ENCODE peak calls at places on chromosomes 2 and 18, in nine cellular contexts. One of them, this sample, is unnamed.

GRCh38 chr2:1551905-1552304 is 138.6 kb downstream of the TPO start:
- DNase-seq in activated T-cell treated with anti-CD3 and anti-CD28 coated beads for 1 hour: no peak
- DNase-seq in LoVo: no peak
- DNase-seq in MM.1S: no peak
- DNase-seq in MV-4-11: no peak
- DNase-seq in NCI-H1105 treated with DMSO at 0.1 percent for 48 hours: no peak
- DNase-seq in stimulated activated CD4-positive, alpha-beta T cell treated with anti-CD3 and anti-CD28 coated beads, Interleukin-1b, Interleukin-23, amount 100 ng/mL, for 1 hour: no peak
- DNase-seq in K562: no peak
- DNase-seq in stimulated activated CD8-positive, alpha-beta memory T cell treated with anti-CD3 and anti-CD28 coated beads, Interleukin-7, amount 100 ng/mL, for 48 hours: no peak
- DNase-seq in this sample: no peak

GRCh38 chr2:235468978-235469694 is 24.7 kb upstream of the AGAP1 start:
- DNase-seq in activated T-cell treated with anti-CD3 and anti-CD28 coated beads for 1 hour: no peak
- DNase-seq in LoVo: peak
- DNase-seq in MM.1S: no peak
- DNase-seq in MV-4-11: no peak
- DNase-seq in NCI-H1105 treated with DMSO at 0.1 percent for 48 hours: no peak
- DNase-seq in stimulated activated CD4-positive, alpha-beta T cell treated with anti-CD3 and anti-CD28 coated beads, Interleukin-1b, Interleukin-23, amount 100 ng/mL, for 1 hour: no peak
- DNase-seq in K562: no peak
- DNase-seq in stimulated activated CD8-positive, alpha-beta memory T cell treated with anti-CD3 and anti-CD28 coated beads, Interleukin-7, amount 100 ng/mL, for 48 hours: no peak
- DNase-seq in this sample: no peak

GRCh38 chr18:63992751-63993150 is 22.9 kb downstream of the SERPINB8 start:
- DNase-seq in activated T-cell treated with anti-CD3 and anti-CD28 coated beads for 1 hour: no peak
- DNase-seq in LoVo: no peak
- DNase-seq in MM.1S: no peak
- DNase-seq in MV-4-11: no peak
- DNase-seq in NCI-H1105 treated with DMSO at 0.1 percent for 48 hours: no peak
- DNase-seq in stimulated activated CD4-positive, alpha-beta T cell treated with anti-CD3 and anti-CD28 coated beads, Interleukin-1b, Interleukin-23, amount 100 ng/mL, for 1 hour: no peak
- DNase-seq in K562: no peak
- DNase-seq in stimulated activated CD8-positive, alpha-beta memory T cell treated with anti-CD3 and anti-CD28 coated beads, Interleukin-7, amount 100 ng/mL, for 48 hours: no peak
- DNase-seq in this sample: no peak

GRCh38 chr2:1051075-1051474 is 100.4 kb downstream of the SNTG2 start:
- DNase-seq in activated T-cell treated with anti-CD3 and anti-CD28 coated beads for 1 hour: no peak
- DNase-seq in LoVo: no peak
- DNase-seq in MM.1S: no peak
- DNase-seq in MV-4-11: no peak
- DNase-seq in NCI-H1105 treated with DMSO at 0.1 percent for 48 hours: no peak
- DNase-seq in stimulated activated CD4-positive, alpha-beta T cell treated with anti-CD3 and anti-CD28 coated beads, Interleukin-1b, Interleukin-23, amount 100 ng/mL, for 1 hour: no peak
- DNase-seq in K562: no peak
- DNase-seq in stimulated activated CD8-positive, alpha-beta memory T cell treated with anti-CD3 and anti-CD28 coated beads, Interleukin-7, amount 100 ng/mL, for 48 hours: no peak
- DNase-seq in this sample: no peak

GRCh38 chr2:152337511-152337903 is 2.5 kb downstream of the FMNL2 start:
- DNase-seq in activated T-cell treated with anti-CD3 and anti-CD28 coated beads for 1 hour: no peak
- DNase-seq in LoVo: no peak
- DNase-seq in MM.1S: no peak
- DNase-seq in MV-4-11: no peak
- DNase-seq in NCI-H1105 treated with DMSO at 0.1 percent for 48 hours: no peak
- DNase-seq in stimulated activated CD4-positive, alpha-beta T cell treated with anti-CD3 and anti-CD28 coated beads, Interleukin-1b, Interleukin-23, amount 100 ng/mL, for 1 hour: no peak
- DNase-seq in K562: no peak
- DNase-seq in stimulated activated CD8-positive, alpha-beta memory T cell treated with anti-CD3 and anti-CD28 coated beads, Interleukin-7, amount 100 ng/mL, for 48 hours: no peak
- DNase-seq in this sample: no peak

GRCh38 chr18:39600894-39601293 is 2035.3 kb upstream of the CELF4 start:
- DNase-seq in activated T-cell treated with anti-CD3 and anti-CD28 coated beads for 1 hour: no peak
- DNase-seq in LoVo: no peak
- DNase-seq in MM.1S: no peak
- DNase-seq in MV-4-11: no peak
- DNase-seq in NCI-H1105 treated with DMSO at 0.1 percent for 48 hours: no peak
- DNase-seq in stimulated activated CD4-positive, alpha-beta T cell treated with anti-CD3 and anti-CD28 coated beads, Interleukin-1b, Interleukin-23, amount 100 ng/mL, for 1 hour: no peak
- DNase-seq in K562: no peak
- DNase-seq in stimulated activated CD8-positive, alpha-beta memory T cell treated with anti-CD3 and anti-CD28 coated beads, Interleukin-7, amount 100 ng/mL, for 48 hours: no peak
- DNase-seq in this sample: no peak

GRCh38 chr18:2471523-2471922 is 99.8 kb downstream of the METTL4 start:
- DNase-seq in activated T-cell treated with anti-CD3 and anti-CD28 coated beads for 1 hour: no peak
- DNase-seq in LoVo: no peak
- DNase-seq in MM.1S: no peak
- DNase-seq in MV-4-11: no peak
- DNase-seq in NCI-H1105 treated with DMSO at 0.1 percent for 48 hours: no peak
- DNase-seq in stimulated activated CD4-positive, alpha-beta T cell treated with anti-CD3 and anti-CD28 coated beads, Interleukin-1b, Interleukin-23, amount 100 ng/mL, for 1 hour: no peak
- DNase-seq in K562: peak
- DNase-seq in stimulated activated CD8-positive, alpha-beta memory T cell treated with anti-CD3 and anti-CD28 coated beads, Interleukin-7, amount 100 ng/mL, for 48 hours: no peak
- DNase-seq in this sample: no peak

GRCh38 chr2:74537140-74537539 is 7.4 kb downstream of the HTRA2 start:
- DNase-seq in activated T-cell treated with anti-CD3 and anti-CD28 coated beads for 1 hour: no peak
- DNase-seq in LoVo: no peak
- DNase-seq in MM.1S: no peak
- DNase-seq in MV-4-11: no peak
- DNase-seq in NCI-H1105 treated with DMSO at 0.1 percent for 48 hours: no peak
- DNase-seq in stimulated activated CD4-positive, alpha-beta T cell treated with anti-CD3 and anti-CD28 coated beads, Interleukin-1b, Interleukin-23, amount 100 ng/mL, for 1 hour: no peak
- DNase-seq in K562: no peak
- DNase-seq in stimulated activated CD8-positive, alpha-beta memory T cell treated with anti-CD3 and anti-CD28 coated beads, Interleukin-7, amount 100 ng/mL, for 48 hours: no peak
- DNase-seq in this sample: no peak

GRCh38 chr2:31248139-31248538 is 14.2 kb downstream of the EHD3 start:
- DNase-seq in activated T-cell treated with anti-CD3 and anti-CD28 coated beads for 1 hour: no peak
- DNase-seq in LoVo: no peak
- DNase-seq in MM.1S: no peak
- DNase-seq in MV-4-11: no peak
- DNase-seq in NCI-H1105 treated with DMSO at 0.1 percent for 48 hours: no peak
- DNase-seq in stimulated activated CD4-positive, alpha-beta T cell treated with anti-CD3 and anti-CD28 coated beads, Interleukin-1b, Interleukin-23, amount 100 ng/mL, for 1 hour: no peak
- DNase-seq in K562: no peak
- DNase-seq in stimulated activated CD8-positive, alpha-beta memory T cell treated with anti-CD3 and anti-CD28 coated beads, Interleukin-7, amount 100 ng/mL, for 48 hours: no peak
- DNase-seq in this sample: no peak

GRCh38 chr2:67854103-67854502 is 208.7 kb downstream of the C1D start:
- DNase-seq in activated T-cell treated with anti-CD3 and anti-CD28 coated beads for 1 hour: no peak
- DNase-seq in LoVo: no peak
- DNase-seq in MM.1S: no peak
- DNase-seq in MV-4-11: no peak
- DNase-seq in NCI-H1105 treated with DMSO at 0.1 percent for 48 hours: peak
- DNase-seq in stimulated activated CD4-positive, alpha-beta T cell treated with anti-CD3 and anti-CD28 coated beads, Interleukin-1b, Interleukin-23, amount 100 ng/mL, for 1 hour: no peak
- DNase-seq in K562: no peak
- DNase-seq in stimulated activated CD8-positive, alpha-beta memory T cell treated with anti-CD3 and anti-CD28 coated beads, Interleukin-7, amount 100 ng/mL, for 48 hours: no peak
- DNase-seq in this sample: no peak

GRCh38 chr18:47680488-47680887 is 250.0 kb downstream of the SMAD2 start:
- DNase-seq in activated T-cell treated with anti-CD3 and anti-CD28 coated beads for 1 hour: no peak
- DNase-seq in LoVo: no peak
- DNase-seq in MM.1S: no peak
- DNase-seq in MV-4-11: peak
- DNase-seq in NCI-H1105 treated with DMSO at 0.1 percent for 48 hours: no peak
- DNase-seq in stimulated activated CD4-positive, alpha-beta T cell treated with anti-CD3 and anti-CD28 coated beads, Interleukin-1b, Interleukin-23, amount 100 ng/mL, for 1 hour: no peak
- DNase-seq in K562: no peak
- DNase-seq in stimulated activated CD8-positive, alpha-beta memory T cell treated with anti-CD3 and anti-CD28 coated beads, Interleukin-7, amount 100 ng/mL, for 48 hours: no peak
- DNase-seq in this sample: no peak

GRCh38 chr2:234763051-234763909 is 188.5 kb upstream of the SH3BP4 start:
- DNase-seq in activated T-cell treated with anti-CD3 and anti-CD28 coated beads for 1 hour: no peak
- DNase-seq in LoVo: no peak
- DNase-seq in MM.1S: no peak
- DNase-seq in MV-4-11: no peak
- DNase-seq in NCI-H1105 treated with DMSO at 0.1 percent for 48 hours: no peak
- DNase-seq in stimulated activated CD4-positive, alpha-beta T cell treated with anti-CD3 and anti-CD28 coated beads, Interleukin-1b, Interleukin-23, amount 100 ng/mL, for 1 hour: no peak
- DNase-seq in K562: no peak
- DNase-seq in stimulated activated CD8-positive, alpha-beta memory T cell treated with anti-CD3 and anti-CD28 coated beads, Interleukin-7, amount 100 ng/mL, for 48 hours: no peak
- DNase-seq in this sample: no peak

GRCh38 chr18:26159353-26159752 is 25.7 kb downstream of the PSMA8 start:
- DNase-seq in activated T-cell treated with anti-CD3 and anti-CD28 coated beads for 1 hour: no peak
- DNase-seq in LoVo: peak
- DNase-seq in MM.1S: peak
- DNase-seq in MV-4-11: no peak
- DNase-seq in NCI-H1105 treated with DMSO at 0.1 percent for 48 hours: peak
- DNase-seq in stimulated activated CD4-positive, alpha-beta T cell treated with anti-CD3 and anti-CD28 coated beads, Interleukin-1b, Interleukin-23, amount 100 ng/mL, for 1 hour: no peak
- DNase-seq in K562: peak
- DNase-seq in stimulated activated CD8-positive, alpha-beta memory T cell treated with anti-CD3 and anti-CD28 coated beads, Interleukin-7, amount 100 ng/mL, for 48 hours: no peak
- DNase-seq in this sample: no peak

GRCh38 chr2:165941827-165942226 is 11.7 kb downstream of the TTC21B start:
- DNase-seq in activated T-cell treated with anti-CD3 and anti-CD28 coated beads for 1 hour: no peak
- DNase-seq in LoVo: no peak
- DNase-seq in MM.1S: no peak
- DNase-seq in MV-4-11: no peak
- DNase-seq in NCI-H1105 treated with DMSO at 0.1 percent for 48 hours: no peak
- DNase-seq in stimulated activated CD4-positive, alpha-beta T cell treated with anti-CD3 and anti-CD28 coated beads, Interleukin-1b, Interleukin-23, amount 100 ng/mL, for 1 hour: no peak
- DNase-seq in K562: no peak
- DNase-seq in stimulated activated CD8-positive, alpha-beta memory T cell treated with anti-CD3 and anti-CD28 coated beads, Interleukin-7, amount 100 ng/mL, for 48 hours: no peak
- DNase-seq in this sample: no peak

GRCh38 chr2:239781461-239781860 is 243.7 kb downstream of the NDUFA10 start:
- DNase-seq in activated T-cell treated with anti-CD3 and anti-CD28 coated beads for 1 hour: no peak
- DNase-seq in LoVo: no peak
- DNase-seq in MM.1S: no peak
- DNase-seq in MV-4-11: no peak
- DNase-seq in NCI-H1105 treated with DMSO at 0.1 percent for 48 hours: no peak
- DNase-seq in stimulated activated CD4-positive, alpha-beta T cell treated with anti-CD3 and anti-CD28 coated beads, Interleukin-1b, Interleukin-23, amount 100 ng/mL, for 1 hour: no peak
- DNase-seq in K562: no peak
- DNase-seq in stimulated activated CD8-positive, alpha-beta memory T cell treated with anti-CD3 and anti-CD28 coated beads, Interleukin-7, amount 100 ng/mL, for 48 hours: no peak
- DNase-seq in this sample: no peak

GRCh38 chr18:55477537-55478300 is 110.3 kb downstream of the TCF4 start:
- DNase-seq in activated T-cell treated with anti-CD3 and anti-CD28 coated beads for 1 hour: no peak
- DNase-seq in LoVo: peak
- DNase-seq in MM.1S: peak
- DNase-seq in MV-4-11: peak
- DNase-seq in NCI-H1105 treated with DMSO at 0.1 percent for 48 hours: no peak
- DNase-seq in stimulated activated CD4-positive, alpha-beta T cell treated with anti-CD3 and anti-CD28 coated beads, Interleukin-1b, Interleukin-23, amount 100 ng/mL, for 1 hour: no peak
- DNase-seq in K562: no peak
- DNase-seq in stimulated activated CD8-positive, alpha-beta memory T cell treated with anti-CD3 and anti-CD28 coated beads, Interleukin-7, amount 100 ng/mL, for 48 hours: no peak
- DNase-seq in this sample: no peak

GRCh38 chr2:196696423-196697073 is 57.0 kb downstream of the CCDC150 start:
- DNase-seq in activated T-cell treated with anti-CD3 and anti-CD28 coated beads for 1 hour: no peak
- DNase-seq in LoVo: peak
- DNase-seq in MM.1S: no peak
- DNase-seq in MV-4-11: peak
- DNase-seq in NCI-H1105 treated with DMSO at 0.1 percent for 48 hours: no peak
- DNase-seq in stimulated activated CD4-positive, alpha-beta T cell treated with anti-CD3 and anti-CD28 coated beads, Interleukin-1b, Interleukin-23, amount 100 ng/mL, for 1 hour: no peak
- DNase-seq in K562: peak
- DNase-seq in stimulated activated CD8-positive, alpha-beta memory T cell treated with anti-CD3 and anti-CD28 coated beads, Interleukin-7, amount 100 ng/mL, for 48 hours: no peak
- DNase-seq in this sample: no peak

This sample was measured in progenitor cell of endocrine pancreas.